ENCODE peak calls at places on chromosome 18, in five cellular contexts. A, G, P, H and J are unnamed samples.

GRCh38 chr18:35010983-35011382 is 30.2 kb upstream of the MAPRE2 start:
- DNase-seq in A (no peak), G (no peak), P (peak; percentile 71), H (no peak), J (no peak)

GRCh38 chr18:66558773-66559172 is 45.1 kb downstream of the CDH19 start:
- DNase-seq in A (no peak), G (no peak), P (peak; percentile 36), H (no peak), J (no peak)

GRCh38 chr18:3246636-3247242 is 862 bp upstream of the MYL12A start:
- DNase-seq in A (no peak), G (no peak), P (peak; percentile 43), H (no peak), J (no peak)

GRCh38 chr18:76394780-76395476 is 100.1 kb downstream of the ZNF516 start:
- DNase-seq in A (no peak), G (no peak), P (peak; percentile 56), H (no peak), J (peak; percentile 27)

GRCh38 chr18:2848145-2848878 is 1.5 kb downstream of the EMILIN2 start:
- DNase-seq in A (no peak), G (no peak), P (peak; percentile 16), H (no peak), J (no peak)

GRCh38 chr18:35933982-35934381 is 38.5 kb upstream of the RMP24 start:
- DNase-seq in A (peak; percentile 64), G (no peak), P (no peak), H (no peak), J (no peak)

GRCh38 chr18:63273170-63273925 is 46.2 kb downstream of the BCL2 start:
- DNase-seq in A (no peak), G (no peak), P (no peak), H (no peak), J (no peak)

GRCh38 chr18:58556333-58557012 is 72.4 kb downstream of the ALPK2 start:
- DNase-seq in A (no peak), G (no peak), P (peak; percentile 76), H (no peak), J (no peak)

GRCh38 chr18:23208600-23208999 is 73.3 kb downstream of the CABLES1 start:
- DNase-seq in A (no peak), G (no peak), P (no peak), H (no peak), J (no peak)

GRCh38 chr18:48934708-48935432 is 15.9 kb downstream of the SMAD7 start:
- DNase-seq in A (no peak), G (no peak), P (peak; percentile 58), H (peak; percentile 66), J (no peak)

GRCh38 chr18:51382081-51382480 is 184.6 kb upstream of the MEX3C start:
- DNase-seq in A (no peak), G (no peak), P (no peak), H (no peak), J (no peak)

GRCh38 chr18:32267463-32267862 is 77.6 kb downstream of the MEP1B start:
- DNase-seq in A (no peak), G (no peak), P (no peak), H (no peak), J (no peak)

GRCh38 chr18:54004828-54005227 is 219.6 kb downstream of the MBD2 start:
- DNase-seq in A (no peak), G (no peak), P (peak; percentile 68), H (no peak), J (peak; percentile 2)
- TF ChIP-seq CTCF in A (no peak), G (no peak), P (peak; percentile 20), H (no peak), J (no peak)

GRCh38 chr18:9688036-9688741 is 19.9 kb upstream of the RAB31 start:
- DNase-seq in A (no peak), G (peak; percentile 75), P (peak; percentile 36), H (no peak), J (no peak)
- TF ChIP-seq CTCF in A (no peak), G (no peak), P (no peak), H (no peak), J (no peak)

GRCh38 chr18:79941473-79942119 is 9.9 kb downstream of the SLC66A2 start:
- DNase-seq in A (no peak), G (no peak), P (no peak), H (no peak), J (no peak)

GRCh38 chr18:79942211-79942610 is 9.2 kb downstream of the SLC66A2 start:
- DNase-seq in A (no peak), G (no peak), P (no peak), H (no peak), J (no peak)

GRCh38 chr18:79940814-79941472 is 10.5 kb downstream of the SLC66A2 start:
- DNase-seq in A (no peak), G (no peak), P (no peak), H (no peak), J (no peak)

GRCh38 chr18:79939096-79939495 is 12.4 kb downstream of the SLC66A2 start:
- DNase-seq in A (no peak), G (no peak), P (no peak), H (no peak), J (no peak)

DNA sequence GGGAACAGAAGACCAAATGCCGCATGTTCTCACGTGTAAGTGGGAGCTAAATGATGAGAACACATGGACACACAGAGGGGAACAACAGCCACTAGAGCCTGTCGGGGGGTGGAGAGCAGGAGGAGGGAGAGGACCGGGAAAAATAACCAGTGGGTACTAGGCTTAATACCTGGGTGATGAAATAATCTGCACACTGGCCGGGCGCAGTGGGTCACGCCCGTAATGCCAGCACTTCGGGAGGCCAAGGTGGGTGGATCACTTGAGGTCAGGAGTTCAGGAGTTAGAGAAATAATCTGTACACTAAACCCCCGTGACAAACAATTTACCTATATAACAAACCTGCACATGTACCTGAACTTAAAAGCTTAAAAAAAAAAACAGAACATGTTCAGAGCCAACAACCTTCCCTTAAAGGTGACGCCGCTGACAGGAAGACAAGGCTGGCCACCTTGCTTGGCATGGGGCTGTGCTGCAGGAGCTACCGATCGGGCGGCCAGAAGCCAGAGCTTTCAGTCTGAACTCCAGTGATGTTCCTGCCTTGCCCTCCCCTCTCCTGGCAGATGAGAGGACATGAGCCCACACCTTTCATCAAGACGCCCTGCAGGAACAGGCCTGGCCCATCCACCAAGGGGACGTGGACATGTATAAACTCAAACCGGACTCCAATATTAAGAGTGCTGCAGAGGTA is 11.2 kb downstream of the SLC66A2 start:
- DNase-seq in A (no peak), G (no peak), P (no peak), H (no peak), J (no peak)
- TF ChIP-seq CTCF in A (no peak), G (no peak), P (no peak), H (no peak), J (no peak)

DNA sequence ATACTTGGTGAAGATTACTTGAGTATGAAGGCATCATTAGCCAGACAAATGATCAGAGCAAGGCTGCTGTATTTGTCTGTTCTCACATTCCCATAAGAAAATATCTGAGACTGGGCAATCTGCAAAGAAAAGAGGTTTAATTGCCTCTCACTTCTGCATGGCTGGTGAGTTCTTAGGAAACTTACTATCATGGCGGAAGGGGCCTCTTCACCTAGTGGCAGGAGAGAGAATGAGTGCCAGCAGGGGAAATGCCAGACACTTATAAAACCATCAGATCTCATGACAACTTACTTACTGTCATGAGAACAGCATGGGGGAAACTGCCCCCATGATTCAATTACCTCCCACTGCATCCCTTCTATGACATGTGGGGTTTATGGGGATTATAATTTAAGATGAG is 452.3 kb downstream of the GALR1 start:
- DNase-seq in A (no peak), G (no peak), P (no peak), H (no peak), J (no peak)
- TF ChIP-seq CTCF in A (no peak), G (no peak), P (no peak), H (no peak), J (no peak)

GRCh38 chr18:43420950-43421349 is 143.7 kb upstream of the SYT4 start:
- DNase-seq in A (no peak), G (no peak), P (no peak), H (no peak), J (no peak)
- TF ChIP-seq CTCF in A (no peak), G (peak; percentile 45), P (no peak), H (no peak), J (peak; percentile 24)